ENCODE peak calls at places on chromosomes 16 and 17, in five cellular contexts. X, B, G, R and Z are unnamed samples.

GRCh38 chr17:3602499-3602898 is 6.7 kb downstream of the TRPV1 start:
- DNase-seq in R (no peak), X (no peak), B (no peak), G (peak), Z (no peak)

GRCh38 chr17:67443931-67444597 is 67.0 kb downstream of the PITPNC1 start:
- DNase-seq in G (no peak), B (no peak), X (peak), R (no peak), Z (no peak)

GRCh38 chr16:67563708-67564468 is 1.6 kb downstream of the CTCF start:
- DNase-seq in G (no peak), X (no peak), B (no peak), R (peak), Z (no peak)

GRCh38 chr16:1884155-1884760 is 12.3 kb upstream of the MEIOB start:
- DNase-seq in X (no peak), B (no peak), G (no peak), R (no peak), Z (no peak)

GRCh38 chr17:13429201-13429600 is 172.5 kb downstream of the HS3ST3A1 start:
- DNase-seq in G (no peak), R (no peak), B (no peak), X (no peak), Z (no peak)

GRCh38 chr17:73547790-73548189 is 96.5 kb downstream of the SDK2 start:
- DNase-seq in R (no peak), G (no peak), B (no peak), X (no peak), Z (no peak)

GRCh38 chr17:47209499-47209898 is 351 bp downstream of the MYL4 start:
- DNase-seq in G (no peak), X (no peak), R (no peak), B (no peak), Z (no peak)

GRCh38 chr16:67668495-67669157 is 2.0 kb downstream of the C16orf86 start:
- DNase-seq in X (no peak), G (no peak), B (no peak), R (peak), Z (no peak)

GRCh38 chr17:47703191-47703591 is 9.2 kb downstream of the TBKBP1 start:
- DNase-seq in R (peak), X (no peak), G (peak), B (no peak), Z (peak)

GRCh38 chr16:68640972-68641371 is 4.1 kb upstream of the CDH3 start:
- DNase-seq in X (no peak), G (no peak), R (peak), B (no peak), Z (no peak)

GRCh38 chr17:75778861-75779249 is 5.8 kb upstream of the UNK start:
- DNase-seq in R (peak), G (peak), B (no peak), X (no peak), Z (no peak)

GRCh38 chr16:23705517-23705902 is 7.5 kb downstream of the ERN2 start:
- DNase-seq in X (no peak), R (no peak), B (no peak), G (no peak), Z (no peak)

GRCh38 chr17:55969577-55969976 is 183.7 kb upstream of the ANKFN1 start:
- DNase-seq in G (no peak), R (no peak), X (no peak), B (no peak), Z (no peak)

GRCh38 chr17:50871898-50872297 is 5.7 kb upstream of the TOB1 start:
- DNase-seq in G (peak), B (peak), X (no peak), R (no peak), Z (no peak)

GRCh38 chr16:84874553-84874952 is 54.8 kb downstream of the CRISPLD2 start:
- DNase-seq in G (no peak), R (no peak), B (no peak), X (no peak), Z (no peak)

GRCh38 chr16:27181020-27181419 is 22.3 kb upstream of the KDM8 start:
- DNase-seq in R (no peak), X (no peak), G (peak), B (no peak), Z (no peak)
- TF ChIP-seq CTCF in R (no peak), X (no peak), G (peak), B (no peak), Z (no peak)

GRCh38 chr16:59849716-59850115 is 1115.6 kb upstream of the GOT2 start:
- DNase-seq in R (no peak), X (no peak), B (no peak), G (peak), Z (no peak)
- TF ChIP-seq CTCF in R (no peak), X (no peak), B (no peak), G (peak), Z (no peak)

DNA sequence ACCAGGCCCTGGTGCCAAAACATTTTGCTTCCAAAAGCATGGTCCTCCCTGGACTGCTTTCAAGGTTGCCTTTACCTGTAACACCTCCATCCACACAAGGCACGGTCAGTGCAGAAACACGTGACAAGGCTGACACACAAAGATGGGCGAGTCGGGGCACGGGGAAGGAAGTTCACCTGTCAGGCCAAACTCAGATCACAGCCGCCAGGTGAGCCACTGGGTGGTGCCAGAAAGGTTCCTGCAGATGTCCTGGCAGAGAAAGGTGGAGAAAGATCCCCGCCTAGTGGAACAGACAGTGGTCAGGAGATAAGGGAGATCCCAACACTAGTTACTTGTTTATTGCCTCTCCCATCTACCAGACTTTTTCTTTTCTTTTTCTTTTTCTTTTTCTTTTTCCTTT is 155.3 kb downstream of the AIPL1 start:
- DNase-seq in G (peak), R (no peak), X (no peak), B (no peak), Z (no peak)
- TF ChIP-seq CTCF in G (peak), R (no peak), X (no peak), B (no peak), Z (no peak)

GRCh38 chr17:18026408-18026776 is 12.6 kb downstream of the ATPAF2 start:
- DNase-seq in B (no peak), X (peak), G (no peak), R (no peak), Z (no peak)
- TF ChIP-seq CTCF in B (no peak), X (no peak), G (no peak), R (no peak), Z (no peak)

GRCh38 chr17:19780846-19781245 is 32.7 kb upstream of the ALDH3A1 start:
- DNase-seq in R (no peak), X (no peak), B (no peak), G (no peak), Z (no peak)

GRCh38 chr17:19787733-19788357 is 39.7 kb upstream of the ALDH3A1 start:
- DNase-seq in G (no peak), X (no peak), R (no peak), B (no peak), Z (no peak)

GRCh38 chr17:19781488-19782458 is 33.7 kb upstream of the ALDH3A1 start:
- DNase-seq in G (no peak), R (no peak), B (no peak), X (no peak), Z (no peak)

GRCh38 chr17:19785854-19786253 is 37.8 kb upstream of the ALDH3A1 start:
- DNase-seq in G (peak), R (no peak), X (no peak), B (no peak), Z (no peak)
- TF ChIP-seq CTCF in G (peak), R (no peak), X (no peak), B (no peak), Z (peak)

DNA sequence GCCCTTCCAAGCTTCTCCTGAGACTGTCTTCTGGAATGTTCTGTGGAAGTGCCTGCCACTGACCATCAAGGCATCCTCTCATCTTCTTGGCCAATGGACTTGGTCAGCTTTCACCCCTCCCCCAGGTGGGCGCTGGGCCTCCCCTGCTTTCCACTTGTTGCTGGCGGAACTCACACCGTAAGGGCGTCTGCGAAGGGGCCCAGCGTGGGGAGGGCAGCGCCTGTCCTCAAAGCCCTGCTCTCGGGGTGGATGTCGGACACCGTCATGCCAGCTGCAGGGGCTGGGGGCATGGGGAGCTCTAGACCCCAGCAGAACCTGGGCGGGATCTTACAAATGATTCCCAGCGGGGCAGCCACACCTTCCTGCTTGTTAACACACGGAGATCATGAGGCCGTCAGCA is 11.6 kb upstream of the ZFPM1 start:
- DNase-seq in G (no peak), B (no peak), X (no peak), R (no peak), Z (no peak)
- TF ChIP-seq CTCF in G (no peak), B (no peak), X (no peak), R (no peak), Z (no peak)

GRCh38 chr17:58308173-58308984 is 20.2 kb downstream of the TSPOAP1 start:
- DNase-seq in R (no peak), G (peak), B (peak), X (no peak), Z (no peak)
- TF ChIP-seq CTCF in R (peak), G (peak), B (no peak), X (peak), Z (peak)

DNA sequence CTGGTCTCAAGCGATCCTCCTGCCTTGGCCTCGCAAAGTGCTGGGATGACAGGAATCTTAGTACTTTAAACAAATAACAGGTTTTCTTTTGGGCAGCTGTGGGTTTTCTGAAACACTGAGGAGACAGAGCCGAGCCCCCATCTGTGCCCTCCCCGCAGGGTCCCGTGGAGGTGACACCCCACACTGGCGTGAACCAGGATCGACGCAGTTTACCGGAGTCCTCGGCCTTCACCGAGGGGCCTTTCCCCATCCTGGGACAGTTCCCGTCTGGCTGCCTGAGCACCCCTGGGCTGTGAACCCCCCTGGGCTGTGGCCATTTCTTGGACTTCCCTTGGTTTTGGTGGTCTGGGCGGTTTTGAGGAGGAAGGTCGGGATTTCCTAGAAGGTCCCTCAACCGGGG is 15.3 kb upstream of the GNG13 start:
- DNase-seq in G (no peak), R (no peak), X (no peak), B (no peak), Z (no peak)
- TF ChIP-seq CTCF in G (no peak), R (no peak), X (no peak), B (no peak), Z (no peak)